ENCODE peak calls at places on chromosomes 11 and 22, in six cellular contexts. J is A549, A is neural progenitor cell, G is esophagus muscularis mucosa, P is choroid plexus epithelial cell, C is ovary. V is an unnamed sample.
A peak's percentile ranks its signal among the peaks of the same experiment; 100 is the strongest.

GRCh38 chr11:92302766-92303165 is 78.1 kb downstream of the FAT3 start:
- DNase-seq in A (no peak), J (no peak), P (no peak), C (no peak), G (peak; percentile 70), V (peak; percentile 37)

GRCh38 chr11:1756024-1756561 is 5.7 kb upstream of the IFITM10 start:
- DNase-seq in C (no peak), P (no peak), G (no peak), J (no peak), A (no peak), V (no peak)

GRCh38 chr11:12473366-12473765 is 96.0 kb downstream of the PARVA start:
- DNase-seq in P (no peak), G (peak; percentile 70), A (no peak), J (no peak), C (no peak), V (no peak)

GRCh38 chr11:77346906-77347603 is 45.6 kb upstream of the GDPD4 start:
- DNase-seq in A (no peak), P (peak; percentile 69), J (no peak), C (no peak), G (no peak), V (peak; percentile 7)

GRCh38 chr11:79082280-79082679 is 358.6 kb downstream of the TENM4 start:
- DNase-seq in P (no peak), J (no peak), A (no peak), G (no peak), C (no peak), V (no peak)

GRCh38 chr22:23065495-23066122 is 4.7 kb upstream of the GNAZ start:
- DNase-seq in A (no peak), P (no peak), G (peak; percentile 87), J (no peak), C (peak; percentile 8), V (no peak)

GRCh38 chr11:129331217-129331616 is 44.4 kb upstream of the BARX2 start:
- DNase-seq in C (no peak), P (no peak), J (peak; percentile 6), A (no peak), G (no peak), V (peak; percentile 67)

GRCh38 chr22:26648011-26648497 is 9.3 kb upstream of the MIAT start:
- DNase-seq in P (no peak), C (no peak), J (no peak), G (no peak), A (peak; percentile 94), V (no peak)

GRCh38 chr11:65554057-65554818 is 3.9 kb downstream of the LTBP3 start:
- DNase-seq in G (no peak), J (no peak), A (no peak), C (no peak), P (no peak), V (no peak)
- H3K4me3 ChIP-seq in G (no peak overlapping the region), J (no peak overlapping the region), A (peak overlapping the region; percentile 40), C (no peak overlapping the region), P (no peak overlapping the region), V (no peak overlapping the region)

DNA sequence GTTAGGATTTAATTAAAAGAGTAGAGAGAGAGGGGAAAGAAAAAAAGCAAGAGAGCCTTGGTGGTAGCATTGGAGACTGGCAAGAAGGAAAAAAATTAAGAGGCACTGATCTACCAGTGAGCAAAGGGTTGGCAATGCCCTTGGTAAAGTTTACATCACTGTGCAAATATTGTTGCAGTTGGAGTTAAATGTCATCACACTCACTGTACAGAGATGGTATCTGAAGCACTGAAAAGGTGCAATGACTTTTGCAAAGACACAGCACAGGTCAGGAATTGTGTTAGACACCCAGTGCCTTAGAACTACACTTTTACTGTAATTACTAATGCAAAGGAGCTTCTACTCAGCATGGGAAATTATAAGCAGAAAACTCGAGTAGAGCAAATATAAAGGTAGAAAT is 526.8 kb downstream of the NTM start:
- DNase-seq in A (no peak), G (no peak), C (no peak), P (no peak), J (no peak), V (peak; percentile 58)
- H3K4me3 ChIP-seq in A (no peak overlapping the region), G (no peak overlapping the region), C (no peak overlapping the region), P (no peak overlapping the region), J (no peak overlapping the region), V (no peak overlapping the region)

GRCh38 chr22:20499769-20500168 is 4.2 kb upstream of the KLHL22 start:
- DNase-seq in C (no peak), P (no peak), G (no peak), A (no peak), J (no peak), V (no peak)

GRCh38 chr22:20498913-20499312 is 3.3 kb upstream of the KLHL22 start:
- DNase-seq in A (no peak), G (no peak), P (no peak), J (no peak), C (no peak), V (peak; percentile 56)

GRCh38 chr22:20494978-20495860 is at the start of gene KLHL22:
- DNase-seq in C (no peak), G (no peak), P (peak; percentile 33), J (no peak), A (no peak), V (peak; percentile 38)

GRCh38 chr22:20495861-20496681 is 476 bp upstream of the KLHL22 start:
- DNase-seq in P (peak; percentile 91), G (peak; percentile 95), A (peak; percentile 95), C (peak; percentile 91), J (peak; percentile 86), V (peak; percentile 95)

DNA sequence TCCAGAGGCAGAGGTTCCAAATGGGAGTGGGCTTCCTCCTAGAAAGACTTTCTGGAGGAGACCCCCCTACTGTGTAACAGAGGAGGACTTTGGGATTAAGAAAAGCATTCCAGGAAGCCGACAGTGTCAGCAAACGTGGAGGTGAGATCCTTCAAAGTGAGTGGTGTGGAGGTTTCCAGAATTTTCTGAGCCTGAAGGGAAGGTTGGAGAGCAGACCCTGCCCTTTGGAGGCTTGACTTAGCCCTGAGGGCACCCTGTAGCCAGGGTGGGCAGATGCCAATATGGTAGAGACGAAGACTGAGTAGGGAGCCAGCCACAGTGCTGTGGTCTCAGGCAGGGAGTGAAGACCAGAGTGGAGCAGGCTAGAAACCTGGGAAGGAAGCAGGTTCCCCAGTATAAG is 1.8 kb upstream of the KLHL22 start:
- DNase-seq in G (no peak), A (no peak), C (no peak), P (no peak), J (no peak), V (no peak)
- H3K4me3 ChIP-seq in G (no peak overlapping the region), A (no peak overlapping the region), C (no peak overlapping the region), P (no peak overlapping the region), J (no peak overlapping the region), V (no peak overlapping the region)

GRCh38 chr22:25123677-25124076 is 76.0 kb upstream of the CRYBB3 start:
- DNase-seq in G (no peak), A (no peak), P (no peak), J (no peak), C (no peak), V (no peak)

GRCh38 chr22:25119609-25120008 is 80.0 kb upstream of the CRYBB3 start:
- DNase-seq in P (no peak), J (no peak), A (no peak), C (no peak), G (no peak), V (no peak)

GRCh38 chr22:25122136-25122764 is 77.4 kb upstream of the CRYBB3 start:
- DNase-seq in J (no peak), C (no peak), G (no peak), P (no peak), A (no peak), V (no peak)

GRCh38 chr22:25120761-25121212 is 78.9 kb upstream of the CRYBB3 start:
- DNase-seq in P (no peak), A (peak; percentile 37), C (no peak), J (peak; percentile 35), G (no peak), V (no peak)

GRCh38 chr22:25120093-25120561 is 79.5 kb upstream of the CRYBB3 start:
- DNase-seq in A (peak; percentile 72), G (no peak), P (no peak), C (no peak), J (peak; percentile 49), V (no peak)
- H3K4me3 ChIP-seq in A (no peak overlapping the region), G (no peak overlapping the region), P (no peak overlapping the region), C (no peak overlapping the region), J (no peak overlapping the region), V (no peak overlapping the region)

GRCh38 chr11:65185869-65186341 is 4.2 kb downstream of the CAPN1 start:
- DNase-seq in C (peak; percentile 15), G (no peak), J (no peak), A (no peak), P (no peak), V (no peak)

GRCh38 chr11:65185166-65185565 is 3.4 kb downstream of the CAPN1 start:
- DNase-seq in A (no peak), P (no peak), G (no peak), C (peak; percentile 4), J (no peak), V (no peak)

GRCh38 chr11:65182258-65183170 is 786 bp downstream of the CAPN1 start:
- DNase-seq in C (peak; percentile 48), A (peak; percentile 65), J (peak; percentile 36), P (peak; percentile 20), G (no peak), V (peak; percentile 66)

GRCh38 chr11:65183201-65183891 is 1.6 kb downstream of the CAPN1 start:
- DNase-seq in C (peak; percentile 19), G (no peak), A (no peak), J (no peak), P (no peak), V (peak; percentile 91)

DNA sequence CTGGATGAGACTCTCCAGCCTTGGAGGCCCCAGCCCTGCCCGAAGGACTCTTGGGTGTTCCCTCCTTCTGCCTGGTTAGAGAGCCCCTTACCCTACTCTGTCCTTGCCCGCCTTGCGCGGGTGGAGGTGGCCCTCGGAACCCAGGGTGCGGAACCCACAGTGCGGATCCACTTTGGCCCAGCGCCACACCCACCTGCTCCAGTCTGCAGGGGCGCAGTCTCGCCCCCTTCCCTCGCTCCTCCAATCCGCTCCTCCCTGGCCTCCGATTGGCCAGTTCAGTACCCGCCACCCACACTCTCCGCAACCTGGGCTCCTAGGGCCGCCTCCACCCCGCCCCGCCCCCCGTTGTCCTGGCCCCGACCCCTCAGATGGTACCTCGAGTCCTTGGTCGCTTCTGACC is 2.4 kb downstream of the CAPN1 start:
- DNase-seq in P (no peak), A (peak; percentile 76), C (peak; percentile 25), G (no peak), J (no peak), V (no peak)
- H3K4me3 ChIP-seq in P (no peak overlapping the region), A (peak overlapping the region; percentile 32), C (no peak overlapping the region), G (no peak overlapping the region), J (no peak overlapping the region), V (peak overlapping the region; percentile 95)

GRCh38 chr11:102317768-102318103 is 452 bp downstream of the BIRC3 start:
- DNase-seq in A (no peak), J (no peak), C (no peak), G (no peak), P (no peak), V (no peak)

GRCh38 chr11:102319544-102319943 is 2.3 kb downstream of the BIRC3 start:
- DNase-seq in C (no peak), J (no peak), A (no peak), P (no peak), G (no peak), V (no peak)

GRCh38 chr11:102317099-102317767 is at the start of gene BIRC3:
- DNase-seq in C (peak; percentile 74), A (peak; percentile 75), P (peak; percentile 96), J (peak; percentile 97), G (peak; percentile 93), V (peak; percentile 98)

GRCh38 chr11:102320166-102320565 is 2.9 kb downstream of the BIRC3 start:
- DNase-seq in A (no peak), G (no peak), C (no peak), J (no peak), P (no peak), V (no peak)

GRCh38 chr11:102318469-102318868 is 1.2 kb downstream of the BIRC3 start:
- DNase-seq in P (no peak), J (peak; percentile 79), A (no peak), C (no peak), G (no peak), V (peak; percentile 30)
- H3K4me3 ChIP-seq in P (peak overlapping the region; percentile 4), J (peak overlapping the region; percentile 52), A (no peak overlapping the region), C (no peak overlapping the region), G (peak overlapping the region; percentile 80), V (no peak overlapping the region)

V was measured in epithelial cell of esophagus.